ENCODE peak calls at places on chromosome 10, in five cellular contexts. H is Panc1, U is tibial artery, J is brain microvascular endothelial cell, O is lower lobe of right lung. Y is an unnamed sample.
A peak's percentile ranks its signal among the peaks of the same experiment; 100 is the strongest.

GRCh38 chr10:27258838-27259532 is 18.4 kb upstream of the ACBD5 start:
- DNase-seq in H (no peak), U (no peak), J (no peak), O (no peak), Y (no peak)

GRCh38 chr10:97640868-97641811 is 669 bp downstream of the PI4K2A start:
- DNase-seq in U (peak; percentile 41), H (no peak), O (peak; percentile 67), J (peak; percentile 25), Y (no peak)

GRCh38 chr10:129971381-129972144 is 7.5 kb upstream of the EBF3 start:
- DNase-seq in U (peak; percentile 55), H (no peak), J (no peak), O (peak; percentile 70), Y (no peak)

GRCh38 chr10:119370046-119370770 is 162.8 kb downstream of the GRK5 start:
- DNase-seq in J (peak; percentile 85), O (no peak), U (no peak), H (no peak), Y (no peak)

GRCh38 chr10:75029874-75030273 is 81.6 kb upstream of the SAMD8 start:
- DNase-seq in O (no peak), U (no peak), H (no peak), J (no peak), Y (no peak)

GRCh38 chr10:27481486-27481885 is 22.6 kb upstream of the RAB18 start:
- DNase-seq in U (no peak), O (no peak), H (no peak), J (no peak), Y (no peak)

GRCh38 chr10:114291516-114291915 is 52.5 kb downstream of the VWA2 start:
- DNase-seq in J (no peak), U (no peak), O (no peak), H (no peak), Y (no peak)

GRCh38 chr10:119313024-119313423 is 105.7 kb downstream of the GRK5 start:
- DNase-seq in H (no peak), J (no peak), O (no peak), U (no peak), Y (no peak)

GRCh38 chr10:48231699-48232315 is 42.7 kb downstream of the FRMPD2 start:
- DNase-seq in U (no peak), J (no peak), O (no peak), H (no peak), Y (no peak)

GRCh38 chr10:29100505-29100904 is 188.4 kb upstream of the LYZL1 start:
- DNase-seq in O (no peak), U (no peak), J (no peak), H (no peak), Y (no peak)

GRCh38 chr10:18075881-18076280 is 64.3 kb upstream of the CACNB2 start:
- DNase-seq in J (no peak), O (no peak), U (no peak), H (no peak), Y (no peak)

GRCh38 chr10:69318997-69319727 is 40.9 kb downstream of the HK1 start:
- DNase-seq in J (peak; percentile 59), O (peak; percentile 89), H (no peak), U (peak; percentile 89), Y (no peak)

GRCh38 chr10:124675824-124676223 is 68.4 kb downstream of the FAM53B start:
- DNase-seq in O (no peak), H (no peak), U (no peak), J (no peak), Y (no peak)

GRCh38 chr10:84194424-84195043 is at the start of gene CDHR1:
- DNase-seq in U (no peak), H (no peak), O (no peak), J (no peak), Y (no peak)

GRCh38 chr10:81116201-81116600 is 578.5 kb downstream of the SH2D4B start:
- DNase-seq in O (no peak), U (no peak), J (no peak), H (no peak), Y (no peak)

GRCh38 chr10:89007129-89007893 is 16.7 kb downstream of the FAS start:
- DNase-seq in J (no peak), O (no peak), U (no peak), H (no peak), Y (no peak)

GRCh38 chr10:614772-615582 is 74.5 kb downstream of the DIP2C start:
- DNase-seq in O (peak; percentile 35), J (no peak), U (no peak), H (no peak), Y (no peak)

GRCh38 chr10:34305189-34305588 is 509.9 kb downstream of the PARD3 start:
- DNase-seq in H (no peak), U (no peak), O (peak; percentile 86), J (no peak), Y (no peak)

GRCh38 chr10:99364125-99364524 is 35.0 kb downstream of the CNNM1 start:
- DNase-seq in U (no peak), H (no peak), O (no peak), J (no peak), Y (no peak)

GRCh38 chr10:75211007-75211735 is 575 bp downstream of the VDAC2 start:
- DNase-seq in J (peak; percentile 39), O (no peak), H (no peak), U (no peak), Y (no peak)

GRCh38 chr10:61749271-61749670 is 86.5 kb downstream of the CABCOCO1 start:
- DNase-seq in J (no peak), U (no peak), H (no peak), O (no peak), Y (no peak)

GRCh38 chr10:90560331-90560730 is 297.5 kb downstream of the HTR7 start:
- DNase-seq in H (no peak), U (no peak), J (no peak), O (no peak), Y (no peak)

GRCh38 chr10:97580421-97581367 is 3.5 kb upstream of the HOGA1 start:
- DNase-seq in U (no peak), J (no peak), H (no peak), O (no peak), Y (no peak)

GRCh38 chr10:79113827-79114226 is 45.1 kb downstream of the ZMIZ1 start:
- DNase-seq in H (no peak), U (no peak), O (no peak), J (no peak), Y (no peak)

GRCh38 chr10:35911954-35912353 is 269.9 kb upstream of the FZD8 start:
- DNase-seq in H (no peak), O (no peak), U (no peak), J (no peak), Y (no peak)

GRCh38 chr10:34581871-34582532 is 233.1 kb downstream of the PARD3 start:
- DNase-seq in J (no peak), H (no peak), U (no peak), O (no peak), Y (no peak)

GRCh38 chr10:93680414-93681047 is 21.9 kb downstream of the FRA10AC1 start:
- DNase-seq in U (no peak), H (peak; percentile 56), O (no peak), J (peak; percentile 28), Y (no peak)

GRCh38 chr10:90199098-90199497 is 497.7 kb downstream of the KIF20B start:
- DNase-seq in J (no peak), U (no peak), O (no peak), H (no peak), Y (no peak)

GRCh38 chr10:79346012-79346340 is 1.3 kb upstream of the PPIF start:
- DNase-seq in H (no peak), U (no peak), J (no peak), O (no peak), Y (no peak)

GRCh38 chr10:129788211-129788610 is 175.9 kb downstream of the EBF3 start:
- DNase-seq in J (no peak), O (no peak), U (no peak), H (no peak), Y (no peak)

GRCh38 chr10:43627942-43628341 is 20.7 kb downstream of the ZNF32 start:
- DNase-seq in H (no peak), O (no peak), J (no peak), U (no peak), Y (no peak)

GRCh38 chr10:43622022-43622421 is 15.8 kb downstream of the ZNF485 start:
- DNase-seq in H (no peak), J (no peak), O (no peak), U (no peak), Y (no peak)

GRCh38 chr10:43619368-43619767 is 13.1 kb downstream of the ZNF485 start:
- DNase-seq in U (no peak), J (no peak), H (no peak), O (no peak), Y (no peak)

GRCh38 chr10:43628956-43629355 is 19.7 kb downstream of the ZNF32 start:
- DNase-seq in J (no peak), O (no peak), U (no peak), H (no peak), Y (no peak)

GRCh38 chr10:43623351-43623750 is 17.1 kb downstream of the ZNF485 start:
- DNase-seq in U (no peak), J (no peak), H (no peak), O (no peak), Y (no peak)
- H3K4me3 ChIP-seq in U (peak overlapping the region; percentile 23), J (no peak overlapping the region), H (peak overlapping the region; percentile 35), O (peak overlapping the region; percentile 38), Y (no peak overlapping the region)

DNA sequence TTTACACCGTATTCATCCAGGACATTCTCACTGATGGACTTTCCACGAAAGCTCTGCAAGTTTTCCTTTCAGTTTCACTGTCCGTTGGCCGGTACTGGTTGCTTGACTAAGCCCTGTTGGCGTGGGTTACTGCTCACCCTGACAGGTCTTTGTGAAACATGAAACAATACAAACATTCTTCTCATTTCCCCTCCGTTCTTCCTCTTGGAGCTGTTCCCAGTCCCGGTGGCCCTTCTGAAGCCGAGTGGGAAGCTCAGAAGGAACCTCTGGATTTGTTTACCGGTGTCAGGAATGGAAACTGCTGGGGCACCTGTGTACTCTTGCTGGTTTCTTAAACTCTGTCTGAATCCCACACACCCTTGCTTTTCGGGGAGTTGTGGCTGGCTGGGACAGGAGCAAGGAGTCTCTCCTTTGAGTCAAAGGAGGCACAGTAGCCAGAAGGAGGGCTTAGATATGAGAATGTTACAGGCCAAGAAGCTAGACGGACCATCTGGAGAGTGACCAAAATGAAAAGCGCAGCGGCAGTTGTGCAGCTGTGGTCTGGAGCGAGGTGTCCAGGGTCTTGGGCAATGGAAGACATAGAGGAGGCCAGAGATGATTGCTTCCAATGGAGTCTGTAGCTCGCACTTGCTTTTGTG is 45.7 kb downstream of the LYZL2 start:
- DNase-seq in U (peak; percentile 70), J (peak; percentile 77), H (no peak), O (peak; percentile 68), Y (peak; percentile 90)
- H3K4me3 ChIP-seq in U (peak overlapping the region; percentile 47), J (peak overlapping the region; percentile 47), H (peak overlapping the region; percentile 60), O (peak overlapping the region; percentile 46), Y (peak overlapping the region; percentile 51)

GRCh38 chr10:101229275-101230184 is at the start of gene LBX1:
- DNase-seq in O (no peak), H (no peak), U (no peak), J (no peak), Y (no peak)
- H3K4me3 ChIP-seq in O (peak within 1 kb of the TSS; percentile 30), H (peak within 1 kb of the TSS; percentile 48), U (peak within 1 kb of the TSS; percentile 24), J (no peak within 1 kb of the TSS), Y (no peak within 1 kb of the TSS)

GRCh38 chr10:22609719-22610118 is 104.7 kb downstream of the PIP4K2A start:
- DNase-seq in H (no peak), U (no peak), J (no peak), O (no peak), Y (no peak)

GRCh38 chr10:22613011-22613410 is 101.4 kb downstream of the PIP4K2A start:
- DNase-seq in U (no peak), J (no peak), H (no peak), O (no peak), Y (no peak)

GRCh38 chr10:22612316-22612715 is 102.1 kb downstream of the PIP4K2A start:
- DNase-seq in J (no peak), O (no peak), U (no peak), H (no peak), Y (no peak)

GRCh38 chr10:22611425-22612111 is 102.8 kb downstream of the PIP4K2A start:
- DNase-seq in J (no peak), U (no peak), O (no peak), H (no peak), Y (no peak)

GRCh38 chr10:22610595-22610994 is 103.8 kb downstream of the PIP4K2A start:
- DNase-seq in O (no peak), H (no peak), J (no peak), U (no peak), Y (no peak)
- H3K4me3 ChIP-seq in O (no peak overlapping the region), H (no peak overlapping the region), J (no peak overlapping the region), U (no peak overlapping the region), Y (no peak overlapping the region)